ENCODE peak calls at places on chromosome 7, in ten cellular contexts. One of them, this sample, is unnamed.

GRCh38 chr7:5523052-5523711 is 99.5 kb upstream of the TNRC18 start:
- DNase-seq in NCI-H524: no peak
- DNase-seq in activated CD8-positive, alpha-beta memory T cell treated with anti-CD3 and anti-CD28 coated beads for 1 hour: no peak
- DNase-seq in endothelial cell: no peak
- DNase-seq in T-cell: no peak
- DNase-seq in hypothalamus: no peak
- DNase-seq in HS-5: no peak
- DNase-seq in brain microvascular endothelial cell: no peak
- DNase-seq in C1 segment of cervical spinal cord: no peak
- DNase-seq in amniotic stem cell: no peak
- DNase-seq in this sample: no peak

GRCh38 chr7:80681272-80681885 is 42.9 kb downstream of the CD36 start:
- DNase-seq in C1 segment of cervical spinal cord: no peak
- DNase-seq in activated CD8-positive, alpha-beta memory T cell treated with anti-CD3 and anti-CD28 coated beads for 1 hour: no peak
- DNase-seq in amniotic stem cell: peak; percentile 4
- DNase-seq in endothelial cell: peak; percentile 10
- DNase-seq in HS-5: no peak
- DNase-seq in T-cell: no peak
- DNase-seq in NCI-H524: peak; percentile 3
- DNase-seq in hypothalamus: no peak
- DNase-seq in brain microvascular endothelial cell: peak; percentile 47
- DNase-seq in this sample: no peak

GRCh38 chr7:155193716-155194115 is 104.0 kb upstream of the INSIG1 start:
- DNase-seq in T-cell: no peak
- DNase-seq in C1 segment of cervical spinal cord: no peak
- DNase-seq in endothelial cell: no peak
- DNase-seq in HS-5: no peak
- DNase-seq in activated CD8-positive, alpha-beta memory T cell treated with anti-CD3 and anti-CD28 coated beads for 1 hour: no peak
- DNase-seq in amniotic stem cell: no peak
- DNase-seq in hypothalamus: no peak
- DNase-seq in NCI-H524: no peak
- DNase-seq in brain microvascular endothelial cell: no peak
- DNase-seq in this sample: no peak

GRCh38 chr7:105622114-105622731 is 40.9 kb upstream of the EFCAB10 start:
- DNase-seq in HS-5: no peak
- DNase-seq in activated CD8-positive, alpha-beta memory T cell treated with anti-CD3 and anti-CD28 coated beads for 1 hour: no peak
- DNase-seq in NCI-H524: no peak
- DNase-seq in amniotic stem cell: no peak
- DNase-seq in C1 segment of cervical spinal cord: no peak
- DNase-seq in T-cell: no peak
- DNase-seq in brain microvascular endothelial cell: no peak
- DNase-seq in endothelial cell: no peak
- DNase-seq in hypothalamus: no peak
- DNase-seq in this sample: no peak

GRCh38 chr7:46220066-46220630 is 299.1 kb upstream of the IGFBP3 start:
- DNase-seq in HS-5: no peak
- DNase-seq in hypothalamus: no peak
- DNase-seq in C1 segment of cervical spinal cord: no peak
- DNase-seq in activated CD8-positive, alpha-beta memory T cell treated with anti-CD3 and anti-CD28 coated beads for 1 hour: no peak
- DNase-seq in T-cell: no peak
- DNase-seq in brain microvascular endothelial cell: no peak
- DNase-seq in endothelial cell: no peak
- DNase-seq in NCI-H524: no peak
- DNase-seq in amniotic stem cell: no peak
- DNase-seq in this sample: no peak

GRCh38 chr7:584820-585219 is 65.2 kb upstream of the PDGFA start:
- DNase-seq in activated CD8-positive, alpha-beta memory T cell treated with anti-CD3 and anti-CD28 coated beads for 1 hour: no peak
- DNase-seq in amniotic stem cell: no peak
- DNase-seq in hypothalamus: no peak
- DNase-seq in T-cell: no peak
- DNase-seq in endothelial cell: no peak
- DNase-seq in NCI-H524: no peak
- DNase-seq in brain microvascular endothelial cell: no peak
- DNase-seq in HS-5: no peak
- DNase-seq in C1 segment of cervical spinal cord: no peak
- DNase-seq in this sample: no peak

GRCh38 chr7:159040912-159041711 is 103.6 kb downstream of the VIPR2 start:
- DNase-seq in hypothalamus: no peak
- DNase-seq in endothelial cell: no peak
- DNase-seq in T-cell: no peak
- DNase-seq in amniotic stem cell: no peak
- DNase-seq in C1 segment of cervical spinal cord: no peak
- DNase-seq in activated CD8-positive, alpha-beta memory T cell treated with anti-CD3 and anti-CD28 coated beads for 1 hour: no peak
- DNase-seq in HS-5: no peak
- DNase-seq in brain microvascular endothelial cell: no peak
- DNase-seq in NCI-H524: no peak
- DNase-seq in this sample: no peak

GRCh38 chr7:2523461-2523905 is 3.9 kb downstream of the LFNG start:
- DNase-seq in T-cell: no peak
- DNase-seq in hypothalamus: no peak
- DNase-seq in brain microvascular endothelial cell: no peak
- DNase-seq in C1 segment of cervical spinal cord: no peak
- DNase-seq in activated CD8-positive, alpha-beta memory T cell treated with anti-CD3 and anti-CD28 coated beads for 1 hour: no peak
- DNase-seq in endothelial cell: no peak
- DNase-seq in amniotic stem cell: no peak
- DNase-seq in HS-5: no peak
- DNase-seq in NCI-H524: no peak
- DNase-seq in this sample: no peak

GRCh38 chr7:143383642-143383957 is 2.5 kb downstream of the ZYX start:
- DNase-seq in amniotic stem cell: no peak
- DNase-seq in HS-5: no peak
- DNase-seq in NCI-H524: no peak
- DNase-seq in activated CD8-positive, alpha-beta memory T cell treated with anti-CD3 and anti-CD28 coated beads for 1 hour: no peak
- DNase-seq in hypothalamus: no peak
- DNase-seq in brain microvascular endothelial cell: no peak
- DNase-seq in endothelial cell: no peak
- DNase-seq in T-cell: no peak
- DNase-seq in C1 segment of cervical spinal cord: no peak
- DNase-seq in this sample: no peak

GRCh38 chr7:116524609-116525297 is at the start of gene CAV1:
- DNase-seq in amniotic stem cell: peak; percentile 91
- DNase-seq in C1 segment of cervical spinal cord: peak; percentile 26
- DNase-seq in brain microvascular endothelial cell: peak; percentile 94
- DNase-seq in hypothalamus: no peak
- DNase-seq in HS-5: peak; percentile 89
- DNase-seq in T-cell: peak; percentile 22
- DNase-seq in activated CD8-positive, alpha-beta memory T cell treated with anti-CD3 and anti-CD28 coated beads for 1 hour: no peak
- DNase-seq in endothelial cell: peak; percentile 39
- DNase-seq in NCI-H524: peak; percentile 34
- DNase-seq in this sample: peak; percentile 56

GRCh38 chr7:13240349-13240748 is 552.9 kb downstream of the ARL4A start:
- DNase-seq in brain microvascular endothelial cell: peak; percentile 69
- DNase-seq in amniotic stem cell: no peak
- DNase-seq in endothelial cell: no peak
- DNase-seq in HS-5: peak; percentile 72
- DNase-seq in C1 segment of cervical spinal cord: no peak
- DNase-seq in NCI-H524: no peak
- DNase-seq in T-cell: no peak
- DNase-seq in hypothalamus: no peak
- DNase-seq in activated CD8-positive, alpha-beta memory T cell treated with anti-CD3 and anti-CD28 coated beads for 1 hour: no peak
- DNase-seq in this sample: peak; percentile 23

GRCh38 chr7:92528188-92528957 is at the start of the genes PEX1 and RBM48:
- DNase-seq in endothelial cell: peak; percentile 92
- DNase-seq in T-cell: peak; percentile 95
- DNase-seq in C1 segment of cervical spinal cord: peak; percentile 75
- DNase-seq in brain microvascular endothelial cell: peak; percentile 98
- DNase-seq in NCI-H524: peak; percentile 98
- DNase-seq in HS-5: peak; percentile 88
- DNase-seq in hypothalamus: peak; percentile 96
- DNase-seq in activated CD8-positive, alpha-beta memory T cell treated with anti-CD3 and anti-CD28 coated beads for 1 hour: peak; percentile 89
- DNase-seq in amniotic stem cell: peak; percentile 99
- DNase-seq in this sample: peak; percentile 98

GRCh38 chr7:128017880-128018845 is 13.1 kb downstream of the LRRC4 start:
- DNase-seq in NCI-H524: no peak
- DNase-seq in hypothalamus: no peak
- DNase-seq in brain microvascular endothelial cell: no peak
- DNase-seq in T-cell: no peak
- DNase-seq in amniotic stem cell: no peak
- DNase-seq in activated CD8-positive, alpha-beta memory T cell treated with anti-CD3 and anti-CD28 coated beads for 1 hour: no peak
- DNase-seq in endothelial cell: no peak
- DNase-seq in HS-5: no peak
- DNase-seq in C1 segment of cervical spinal cord: no peak
- DNase-seq in this sample: no peak

GRCh38 chr7:50022991-50023390 is 70.1 kb downstream of the ZPBP start:
- DNase-seq in hypothalamus: no peak
- DNase-seq in HS-5: no peak
- DNase-seq in NCI-H524: no peak
- DNase-seq in amniotic stem cell: no peak
- DNase-seq in activated CD8-positive, alpha-beta memory T cell treated with anti-CD3 and anti-CD28 coated beads for 1 hour: no peak
- DNase-seq in endothelial cell: no peak
- DNase-seq in C1 segment of cervical spinal cord: no peak
- DNase-seq in brain microvascular endothelial cell: no peak
- DNase-seq in T-cell: no peak
- DNase-seq in this sample: no peak

GRCh38 chr7:121383235-121383634 is 12.9 kb downstream of the FAM3C start:
- DNase-seq in amniotic stem cell: no peak
- DNase-seq in C1 segment of cervical spinal cord: no peak
- DNase-seq in NCI-H524: no peak
- DNase-seq in endothelial cell: no peak
- DNase-seq in activated CD8-positive, alpha-beta memory T cell treated with anti-CD3 and anti-CD28 coated beads for 1 hour: no peak
- DNase-seq in HS-5: no peak
- DNase-seq in brain microvascular endothelial cell: no peak
- DNase-seq in hypothalamus: no peak
- DNase-seq in T-cell: no peak
- DNase-seq in this sample: no peak

GRCh38 chr7:41448104-41448503 is 254.8 kb downstream of the INHBA start:
- DNase-seq in C1 segment of cervical spinal cord: no peak
- DNase-seq in activated CD8-positive, alpha-beta memory T cell treated with anti-CD3 and anti-CD28 coated beads for 1 hour: no peak
- DNase-seq in amniotic stem cell: no peak
- DNase-seq in hypothalamus: no peak
- DNase-seq in T-cell: no peak
- DNase-seq in NCI-H524: no peak
- DNase-seq in brain microvascular endothelial cell: no peak
- DNase-seq in endothelial cell: no peak
- DNase-seq in HS-5: no peak
- DNase-seq in this sample: no peak

GRCh38 chr7:39613577-39613976 is 9.8 kb upstream of the RALA start:
- DNase-seq in activated CD8-positive, alpha-beta memory T cell treated with anti-CD3 and anti-CD28 coated beads for 1 hour: no peak
- DNase-seq in HS-5: peak; percentile 98
- DNase-seq in amniotic stem cell: no peak
- DNase-seq in brain microvascular endothelial cell: no peak
- DNase-seq in NCI-H524: no peak
- DNase-seq in hypothalamus: no peak
- DNase-seq in T-cell: no peak
- DNase-seq in endothelial cell: no peak
- DNase-seq in C1 segment of cervical spinal cord: no peak
- DNase-seq in this sample: no peak

GRCh38 chr7:92631067-92631829 is 41.1 kb upstream of the FAM133B start:
- DNase-seq in brain microvascular endothelial cell: no peak
- DNase-seq in activated CD8-positive, alpha-beta memory T cell treated with anti-CD3 and anti-CD28 coated beads for 1 hour: no peak
- DNase-seq in HS-5: no peak
- DNase-seq in amniotic stem cell: no peak
- DNase-seq in hypothalamus: no peak
- DNase-seq in NCI-H524: no peak
- DNase-seq in T-cell: no peak
- DNase-seq in C1 segment of cervical spinal cord: no peak
- DNase-seq in endothelial cell: no peak
- DNase-seq in this sample: no peak

GRCh38 chr7:152761116-152761748 is 1.7 kb downstream of the ACTR3B start:
- DNase-seq in hypothalamus: no peak
- DNase-seq in HS-5: peak; percentile 49
- DNase-seq in T-cell: no peak
- DNase-seq in NCI-H524: no peak
- DNase-seq in C1 segment of cervical spinal cord: no peak
- DNase-seq in brain microvascular endothelial cell: peak; percentile 2
- DNase-seq in activated CD8-positive, alpha-beta memory T cell treated with anti-CD3 and anti-CD28 coated beads for 1 hour: no peak
- DNase-seq in endothelial cell: no peak
- DNase-seq in amniotic stem cell: peak; percentile 11
- DNase-seq in this sample: no peak

GRCh38 chr7:421056-421991 is 98.3 kb downstream of the PDGFA start:
- DNase-seq in C1 segment of cervical spinal cord: no peak
- DNase-seq in NCI-H524: no peak
- DNase-seq in hypothalamus: no peak
- DNase-seq in endothelial cell: no peak
- DNase-seq in T-cell: no peak
- DNase-seq in brain microvascular endothelial cell: no peak
- DNase-seq in activated CD8-positive, alpha-beta memory T cell treated with anti-CD3 and anti-CD28 coated beads for 1 hour: no peak
- DNase-seq in HS-5: no peak
- DNase-seq in amniotic stem cell: no peak
- DNase-seq in this sample: peak; percentile 35

GRCh38 chr7:108415821-108416536 is 40.3 kb downstream of the NRCAM start:
- DNase-seq in C1 segment of cervical spinal cord: no peak
- DNase-seq in brain microvascular endothelial cell: peak; percentile 85
- DNase-seq in hypothalamus: no peak
- DNase-seq in endothelial cell: no peak
- DNase-seq in activated CD8-positive, alpha-beta memory T cell treated with anti-CD3 and anti-CD28 coated beads for 1 hour: no peak
- DNase-seq in NCI-H524: no peak
- DNase-seq in T-cell: no peak
- DNase-seq in HS-5: no peak
- DNase-seq in amniotic stem cell: no peak
- DNase-seq in this sample: no peak

GRCh38 chr7:107035446-107035845 is 9.1 kb upstream of the PRKAR2B start:
- DNase-seq in brain microvascular endothelial cell: peak; percentile 87
- DNase-seq in hypothalamus: no peak
- DNase-seq in T-cell: no peak
- DNase-seq in amniotic stem cell: peak; percentile 39
- DNase-seq in HS-5: no peak
- DNase-seq in C1 segment of cervical spinal cord: no peak
- DNase-seq in activated CD8-positive, alpha-beta memory T cell treated with anti-CD3 and anti-CD28 coated beads for 1 hour: no peak
- DNase-seq in endothelial cell: no peak
- DNase-seq in NCI-H524: no peak
- DNase-seq in this sample: no peak

GRCh38 chr7:84216477-84216876 is 21.9 kb upstream of the SEMA3A start:
- DNase-seq in endothelial cell: no peak
- DNase-seq in amniotic stem cell: no peak
- DNase-seq in NCI-H524: no peak
- DNase-seq in brain microvascular endothelial cell: no peak
- DNase-seq in T-cell: no peak
- DNase-seq in C1 segment of cervical spinal cord: no peak
- DNase-seq in hypothalamus: no peak
- DNase-seq in activated CD8-positive, alpha-beta memory T cell treated with anti-CD3 and anti-CD28 coated beads for 1 hour: no peak
- DNase-seq in HS-5: no peak
- DNase-seq in this sample: no peak

GRCh38 chr7:40015790-40016296 is 65.8 kb downstream of the CDK13 start:
- DNase-seq in brain microvascular endothelial cell: peak; percentile 11
- DNase-seq in C1 segment of cervical spinal cord: no peak
- DNase-seq in hypothalamus: no peak
- DNase-seq in T-cell: no peak
- DNase-seq in NCI-H524: no peak
- DNase-seq in HS-5: no peak
- DNase-seq in amniotic stem cell: no peak
- DNase-seq in activated CD8-positive, alpha-beta memory T cell treated with anti-CD3 and anti-CD28 coated beads for 1 hour: no peak
- DNase-seq in endothelial cell: no peak
- DNase-seq in this sample: no peak

GRCh38 chr7:102439963-102440795 is 6.8 kb downstream of the ORAI2 start:
- DNase-seq in HS-5: peak; percentile 49
- DNase-seq in C1 segment of cervical spinal cord: no peak
- DNase-seq in T-cell: no peak
- DNase-seq in hypothalamus: no peak
- DNase-seq in activated CD8-positive, alpha-beta memory T cell treated with anti-CD3 and anti-CD28 coated beads for 1 hour: no peak
- DNase-seq in NCI-H524: no peak
- DNase-seq in endothelial cell: no peak
- DNase-seq in brain microvascular endothelial cell: peak; percentile 84
- DNase-seq in amniotic stem cell: peak; percentile 70
- DNase-seq in this sample: peak; percentile 40

GRCh38 chr7:16708980-16709379 is 44.6 kb upstream of the TSPAN13 start:
- DNase-seq in amniotic stem cell: peak; percentile 79
- DNase-seq in hypothalamus: no peak
- DNase-seq in brain microvascular endothelial cell: peak; percentile 99
- DNase-seq in HS-5: peak; percentile 91
- DNase-seq in C1 segment of cervical spinal cord: no peak
- DNase-seq in T-cell: no peak
- DNase-seq in activated CD8-positive, alpha-beta memory T cell treated with anti-CD3 and anti-CD28 coated beads for 1 hour: no peak
- DNase-seq in endothelial cell: no peak
- DNase-seq in NCI-H524: no peak
- DNase-seq in this sample: no peak

GRCh38 chr7:134865001-134865845 is 85.8 kb downstream of the CALD1 start:
- DNase-seq in endothelial cell: no peak
- DNase-seq in amniotic stem cell: no peak
- DNase-seq in HS-5: no peak
- DNase-seq in brain microvascular endothelial cell: peak; percentile 47
- DNase-seq in NCI-H524: no peak
- DNase-seq in hypothalamus: no peak
- DNase-seq in T-cell: peak; percentile 42
- DNase-seq in activated CD8-positive, alpha-beta memory T cell treated with anti-CD3 and anti-CD28 coated beads for 1 hour: no peak
- DNase-seq in C1 segment of cervical spinal cord: no peak
- DNase-seq in this sample: no peak

GRCh38 chr7:70434821-70435220 is 697.1 kb upstream of the GALNT17 start:
- DNase-seq in C1 segment of cervical spinal cord: no peak
- DNase-seq in activated CD8-positive, alpha-beta memory T cell treated with anti-CD3 and anti-CD28 coated beads for 1 hour: no peak
- DNase-seq in amniotic stem cell: no peak
- DNase-seq in T-cell: no peak
- DNase-seq in endothelial cell: no peak
- DNase-seq in NCI-H524: no peak
- DNase-seq in brain microvascular endothelial cell: no peak
- DNase-seq in HS-5: no peak
- DNase-seq in hypothalamus: no peak
- DNase-seq in this sample: no peak